ENCODE peak calls at places on chromosomes 7 and 10, in five cellular contexts. Z is CD4-positive, alpha-beta memory T cell; Q is skeletal muscle cell; G is hepatocyte; V is prostate gland. D is an unnamed sample.

GRCh38 chr7:77242068-77242467 is 42.4 kb upstream of the FGL2 start:
- DNase-seq in Q (no peak), V (no peak), Z (no peak), G (no peak), D (no peak)

GRCh38 chr10:95290801-95291633 is at the start of gene PDLIM1:
- DNase-seq in Q (no peak), G (peak), V (peak), Z (peak), D (peak)

GRCh38 chr10:90504172-90504571 is 353.7 kb downstream of the HTR7 start:
- DNase-seq in Q (no peak), V (no peak), G (no peak), Z (no peak), D (no peak)

GRCh38 chr7:91089382-91089963 is 174.8 kb upstream of the FZD1 start:
- DNase-seq in G (peak), V (no peak), Z (peak), Q (no peak), D (no peak)

GRCh38 chr7:92695308-92696261 is 105.4 kb upstream of the FAM133B start:
- DNase-seq in V (peak), Z (no peak), Q (peak), G (peak), D (peak)

GRCh38 chr7:42597296-42597695 is 314.6 kb downstream of the C7orf25 start:
- DNase-seq in V (no peak), Z (no peak), G (no peak), Q (no peak), D (no peak)

GRCh38 chr10:29830526-29831512 is 196.0 kb upstream of the SVIL start:
- DNase-seq in G (no peak), Q (no peak), V (no peak), Z (no peak), D (no peak)

GRCh38 chr10:6070647-6071046 is 8.5 kb upstream of the IL2RA start:
- DNase-seq in Z (no peak), G (no peak), V (no peak), Q (no peak), D (no peak)

GRCh38 chr7:131533566-131534561 is 22.6 kb downstream of the PODXL start:
- DNase-seq in Q (no peak), V (no peak), Z (no peak), G (no peak), D (no peak)

GRCh38 chr10:5545778-5546710 is 21.3 kb downstream of the CALML3 start:
- DNase-seq in G (peak), V (peak), Q (peak), Z (no peak), D (peak)

GRCh38 chr10:8305871-8306652 is 251.6 kb downstream of the GATA3 start:
- DNase-seq in G (no peak), Q (no peak), V (no peak), Z (no peak), D (no peak)

GRCh38 chr7:20786421-20786778 is 286 bp downstream of the SP8 start:
- DNase-seq in G (no peak), Z (no peak), Q (no peak), V (no peak), D (peak)

GRCh38 chr10:73843254-73843653 is 31.1 kb downstream of the CAMK2G start:
- DNase-seq in G (no peak), V (no peak), Z (no peak), Q (no peak), D (no peak)

GRCh38 chr7:94375713-94376112 is 19.0 kb upstream of the COL1A2 start:
- DNase-seq in Q (peak), V (no peak), G (peak), Z (no peak), D (no peak)

GRCh38 chr7:28112883-28113540 is 67.6 kb downstream of the JAZF1 start:
- DNase-seq in Q (no peak), G (peak), V (no peak), Z (no peak), D (no peak)

GRCh38 chr7:120156476-120156875 is 116.5 kb upstream of the KCND2 start:
- DNase-seq in Q (no peak), G (no peak), Z (no peak), V (no peak), D (no peak)

GRCh38 chr10:494149-494542 is 195.3 kb downstream of the DIP2C start:
- DNase-seq in V (no peak), Q (no peak), G (no peak), Z (no peak), D (no peak)

GRCh38 chr7:33201821-33202220 is 72.5 kb downstream of the BBS9 start:
- DNase-seq in Z (no peak), G (no peak), Q (no peak), V (no peak), D (no peak)

GRCh38 chr10:78779339-78779955 is 289.3 kb upstream of the ZMIZ1 start:
- DNase-seq in G (no peak), Z (no peak), V (no peak), Q (no peak), D (no peak)

GRCh38 chr7:83150310-83150709 is 12.4 kb downstream of the PCLO start:
- DNase-seq in G (no peak), Q (no peak), V (no peak), Z (no peak), D (no peak)

GRCh38 chr7:2195403-2196246 is 37.1 kb downstream of the MAD1L1 start:
- DNase-seq in G (no peak), V (peak), Q (no peak), Z (no peak), D (no peak)

GRCh38 chr10:129744134-129744895 is 219.8 kb downstream of the EBF3 start:
- DNase-seq in V (no peak), Z (no peak), G (no peak), Q (no peak), D (no peak)
- H3K4me3 ChIP-seq in V (no peak), Z (no peak), G (no peak), Q (no peak), D (no peak)

GRCh38 chr7:80249184-80249583 is 114.6 kb downstream of the GNAI1 start:
- DNase-seq in V (no peak), G (no peak), Z (no peak), Q (no peak), D (no peak)
- H3K4me3 ChIP-seq in V (no peak), G (no peak), Z (no peak), Q (no peak), D (no peak)

GRCh38 chr10:98150544-98150943 is 16.1 kb downstream of the R3HCC1L start:
- DNase-seq in V (no peak), Q (no peak), G (no peak), Z (no peak), D (no peak)
- H3K4me3 ChIP-seq in V (no peak), Q (no peak), G (no peak), Z (no peak), D (no peak)

DNA sequence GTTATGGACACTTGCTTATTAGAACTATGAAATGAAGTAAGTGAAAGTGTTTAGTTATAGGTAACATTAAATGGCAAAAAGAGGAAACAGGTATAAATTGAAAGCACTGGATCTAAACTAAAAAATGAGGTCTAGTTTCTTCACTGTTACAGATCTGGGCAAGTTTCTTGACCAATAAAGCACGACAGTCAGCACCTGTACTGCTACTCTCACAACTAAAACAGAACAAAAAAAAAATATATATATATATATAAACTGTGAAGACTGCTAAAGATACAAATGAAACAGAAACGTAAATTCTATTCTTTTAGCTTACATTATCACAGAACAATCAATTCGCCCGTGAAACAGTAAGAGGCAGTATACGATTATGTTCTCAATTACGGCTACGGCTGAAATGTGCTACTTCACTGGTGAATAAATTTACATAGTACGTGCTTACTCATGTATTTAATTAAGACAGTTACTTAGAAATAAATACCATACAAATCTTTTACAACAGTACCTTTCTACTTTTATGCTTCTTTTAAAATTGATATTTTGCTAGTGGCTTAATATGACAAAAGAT is 4.2 kb downstream of the AHR start:
- DNase-seq in Z (peak), V (no peak), G (peak), Q (no peak), D (no peak)
- H3K4me3 ChIP-seq in Z (peak), V (no peak), G (no peak), Q (no peak), D (no peak)

D was measured in colonic mucosa.